ENCODE peak calls at places on chromosomes 16 and 17, in seven cellular contexts. One of them, this sample, is unnamed.

GRCh38 chr16:1793578-1794220 is at the start of gene IGFALS:
- DNase-seq in tibial nerve: no peak
- DNase-seq in progenitor cell of endocrine pancreas: peak
- DNase-seq in endothelial cell: no peak
- DNase-seq in AG10803: no peak
- DNase-seq in left lung: peak
- DNase-seq in heart right ventricle: no peak
- DNase-seq in this sample: no peak

GRCh38 chr17:49705254-49705653 is 2.5 kb downstream of the SLC35B1 start:
- DNase-seq in tibial nerve: no peak
- DNase-seq in progenitor cell of endocrine pancreas: no peak
- DNase-seq in endothelial cell: no peak
- DNase-seq in AG10803: no peak
- DNase-seq in left lung: no peak
- DNase-seq in heart right ventricle: no peak
- DNase-seq in this sample: no peak

GRCh38 chr17:47810200-47810821 is 11.3 kb downstream of the OSBPL7 start:
- DNase-seq in tibial nerve: no peak
- DNase-seq in progenitor cell of endocrine pancreas: peak
- DNase-seq in endothelial cell: no peak
- DNase-seq in AG10803: peak
- DNase-seq in left lung: peak
- DNase-seq in heart right ventricle: no peak
- DNase-seq in this sample: peak

GRCh38 chr16:89615176-89615575 is 1.7 kb downstream of the DPEP1 start:
- DNase-seq in tibial nerve: no peak
- DNase-seq in progenitor cell of endocrine pancreas: no peak
- DNase-seq in endothelial cell: no peak
- DNase-seq in AG10803: no peak
- DNase-seq in left lung: no peak
- DNase-seq in heart right ventricle: no peak
- DNase-seq in this sample: no peak

GRCh38 chr17:73986641-73987177 is 216.8 kb upstream of the RPL38 start:
- DNase-seq in tibial nerve: no peak
- DNase-seq in progenitor cell of endocrine pancreas: no peak
- DNase-seq in endothelial cell: no peak
- DNase-seq in AG10803: no peak
- DNase-seq in left lung: no peak
- DNase-seq in heart right ventricle: no peak
- DNase-seq in this sample: no peak

GRCh38 chr16:88681709-88682451 is 4.4 kb downstream of the SNAI3 start:
- DNase-seq in tibial nerve: peak
- DNase-seq in progenitor cell of endocrine pancreas: no peak
- DNase-seq in endothelial cell: no peak
- DNase-seq in AG10803: no peak
- DNase-seq in left lung: peak
- DNase-seq in heart right ventricle: peak
- DNase-seq in this sample: no peak

GRCh38 chr17:64036198-64036922 is 15.9 kb upstream of the ICAM2 start:
- DNase-seq in tibial nerve: no peak
- DNase-seq in progenitor cell of endocrine pancreas: no peak
- DNase-seq in endothelial cell: no peak
- DNase-seq in AG10803: no peak
- DNase-seq in left lung: no peak
- DNase-seq in heart right ventricle: no peak
- DNase-seq in this sample: no peak

GRCh38 chr17:3665834-3666233 is 2.5 kb downstream of the TAX1BP3 start:
- DNase-seq in tibial nerve: no peak
- DNase-seq in progenitor cell of endocrine pancreas: no peak
- DNase-seq in endothelial cell: no peak
- DNase-seq in AG10803: no peak
- DNase-seq in left lung: no peak
- DNase-seq in heart right ventricle: no peak
- DNase-seq in this sample: no peak

GRCh38 chr17:63278731-63279442 is 167.2 kb downstream of the CYB561 start:
- DNase-seq in tibial nerve: no peak
- DNase-seq in progenitor cell of endocrine pancreas: no peak
- DNase-seq in endothelial cell: no peak
- DNase-seq in AG10803: no peak
- DNase-seq in left lung: no peak
- DNase-seq in heart right ventricle: no peak
- DNase-seq in this sample: no peak

GRCh38 chr17:75570772-75571171 is 16.8 kb upstream of the MYO15B start:
- DNase-seq in tibial nerve: no peak
- DNase-seq in progenitor cell of endocrine pancreas: no peak
- DNase-seq in endothelial cell: no peak
- DNase-seq in AG10803: no peak
- DNase-seq in left lung: no peak
- DNase-seq in heart right ventricle: no peak
- DNase-seq in this sample: no peak

GRCh38 chr17:79230576-79230975 is 156.0 kb downstream of the ENGASE start:
- DNase-seq in tibial nerve: no peak
- DNase-seq in progenitor cell of endocrine pancreas: no peak
- DNase-seq in endothelial cell: no peak
- DNase-seq in AG10803: no peak
- DNase-seq in left lung: no peak
- DNase-seq in heart right ventricle: no peak
- DNase-seq in this sample: no peak

GRCh38 chr17:19978206-19978802 is 676 bp upstream of the AKAP10 start:
- DNase-seq in tibial nerve: no peak
- DNase-seq in progenitor cell of endocrine pancreas: no peak
- DNase-seq in endothelial cell: no peak
- DNase-seq in AG10803: peak
- DNase-seq in left lung: peak
- DNase-seq in heart right ventricle: no peak
- DNase-seq in this sample: no peak

GRCh38 chr17:48530208-48530886 is 464 bp downstream of the HOXB1 start:
- DNase-seq in tibial nerve: no peak
- DNase-seq in progenitor cell of endocrine pancreas: no peak
- DNase-seq in endothelial cell: no peak
- DNase-seq in AG10803: no peak
- DNase-seq in left lung: no peak
- DNase-seq in heart right ventricle: no peak
- DNase-seq in this sample: no peak

GRCh38 chr17:27206447-27206846 is 87.5 kb upstream of the WSB1 start:
- DNase-seq in tibial nerve: no peak
- DNase-seq in progenitor cell of endocrine pancreas: no peak
- DNase-seq in endothelial cell: no peak
- DNase-seq in AG10803: no peak
- DNase-seq in left lung: no peak
- DNase-seq in heart right ventricle: no peak
- DNase-seq in this sample: no peak

GRCh38 chr16:69055003-69055402 is 50.5 kb upstream of the HAS3 start:
- DNase-seq in tibial nerve: no peak
- DNase-seq in progenitor cell of endocrine pancreas: no peak
- DNase-seq in endothelial cell: no peak
- DNase-seq in AG10803: no peak
- DNase-seq in left lung: no peak
- DNase-seq in heart right ventricle: no peak
- DNase-seq in this sample: no peak

GRCh38 chr16:28219283-28219682 is 7.5 kb upstream of the XPO6 start:
- DNase-seq in tibial nerve: no peak
- DNase-seq in progenitor cell of endocrine pancreas: no peak
- DNase-seq in endothelial cell: no peak
- DNase-seq in AG10803: no peak
- DNase-seq in left lung: no peak
- DNase-seq in heart right ventricle: no peak
- DNase-seq in this sample: no peak

GRCh38 chr16:54048994-54049929 is 237.3 kb downstream of the IRX3 start:
- DNase-seq in tibial nerve: no peak
- DNase-seq in progenitor cell of endocrine pancreas: no peak
- DNase-seq in endothelial cell: no peak
- DNase-seq in AG10803: no peak
- DNase-seq in left lung: no peak
- DNase-seq in heart right ventricle: no peak
- DNase-seq in this sample: no peak

GRCh38 chr17:71273451-71273850 is 847.4 kb upstream of the SOX9 start:
- DNase-seq in tibial nerve: no peak
- DNase-seq in progenitor cell of endocrine pancreas: no peak
- DNase-seq in endothelial cell: no peak
- DNase-seq in AG10803: peak
- DNase-seq in left lung: no peak
- DNase-seq in heart right ventricle: no peak
- DNase-seq in this sample: no peak
- TF ChIP-seq CTCF in tibial nerve: no peak
- TF ChIP-seq CTCF in progenitor cell of endocrine pancreas: no peak
- TF ChIP-seq CTCF in endothelial cell: no peak
- TF ChIP-seq CTCF in AG10803: no peak
- TF ChIP-seq CTCF in left lung: no peak
- TF ChIP-seq CTCF in heart right ventricle: no peak
- TF ChIP-seq CTCF in this sample: no peak

DNA sequence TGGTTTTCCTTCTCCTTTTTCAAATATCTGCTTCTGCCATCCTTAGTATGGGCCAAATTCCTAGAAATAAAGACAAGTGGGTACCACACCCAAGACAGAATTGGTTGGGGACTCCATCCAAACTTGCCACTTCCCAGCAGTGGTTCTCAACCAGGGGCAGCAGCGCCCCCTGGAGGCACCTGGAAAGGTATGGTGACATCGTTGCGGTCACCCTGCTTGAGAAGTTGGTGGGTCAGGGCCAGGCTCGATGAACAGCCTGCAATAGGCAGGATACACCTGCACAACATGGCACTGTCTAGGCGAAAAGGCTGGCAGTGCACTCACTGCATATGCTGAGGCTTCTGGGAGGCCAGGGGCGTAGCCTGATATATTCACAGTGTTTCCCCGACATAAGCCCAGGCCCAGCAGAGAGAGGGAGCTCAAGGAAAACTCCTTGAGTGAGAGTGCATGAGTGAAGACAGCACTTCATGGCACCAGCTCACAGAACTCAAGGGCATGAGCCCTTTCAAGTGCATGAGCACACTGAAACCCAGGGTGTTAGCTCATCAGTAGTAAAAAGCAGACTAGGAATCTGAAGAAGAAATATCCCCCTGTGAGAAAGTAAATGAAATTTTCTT is 57.7 kb downstream of the CMC2 start:
- DNase-seq in tibial nerve: peak
- DNase-seq in progenitor cell of endocrine pancreas: no peak
- DNase-seq in endothelial cell: peak
- DNase-seq in AG10803: peak
- DNase-seq in left lung: no peak
- DNase-seq in heart right ventricle: peak
- DNase-seq in this sample: no peak
- TF ChIP-seq CTCF in tibial nerve: peak
- TF ChIP-seq CTCF in progenitor cell of endocrine pancreas: peak
- TF ChIP-seq CTCF in endothelial cell: peak
- TF ChIP-seq CTCF in AG10803: peak
- TF ChIP-seq CTCF in left lung: no peak
- TF ChIP-seq CTCF in heart right ventricle: peak
- TF ChIP-seq CTCF in this sample: peak

DNA sequence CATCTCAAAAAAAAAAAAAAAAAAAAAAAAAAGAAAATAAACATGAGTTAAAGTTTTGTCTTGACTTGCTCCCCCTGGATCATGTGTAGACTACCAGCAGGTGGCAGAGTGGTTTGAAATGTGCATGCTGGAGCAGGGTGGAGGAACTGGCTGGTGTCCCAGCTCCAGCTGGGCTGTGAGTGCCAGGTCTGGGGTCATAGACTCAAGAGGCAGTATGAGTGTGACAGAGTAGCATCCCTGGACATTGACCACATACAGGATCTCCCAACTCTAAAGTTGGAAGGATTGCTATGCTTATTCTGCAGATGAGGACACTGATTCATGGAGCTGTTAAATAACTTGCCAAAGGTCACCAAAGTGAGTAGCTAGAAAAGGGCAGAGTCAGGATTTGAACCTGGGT is 198.0 kb upstream of the MPHOSPH6 start:
- DNase-seq in tibial nerve: no peak
- DNase-seq in progenitor cell of endocrine pancreas: no peak
- DNase-seq in endothelial cell: peak
- DNase-seq in AG10803: peak
- DNase-seq in left lung: no peak
- DNase-seq in heart right ventricle: peak
- DNase-seq in this sample: no peak
- TF ChIP-seq CTCF in tibial nerve: no peak
- TF ChIP-seq CTCF in progenitor cell of endocrine pancreas: peak
- TF ChIP-seq CTCF in endothelial cell: peak
- TF ChIP-seq CTCF in AG10803: peak
- TF ChIP-seq CTCF in left lung: no peak
- TF ChIP-seq CTCF in heart right ventricle: peak
- TF ChIP-seq CTCF in this sample: no peak

GRCh38 chr16:55948230-55948629 is 73.1 kb upstream of the CES5A start:
- DNase-seq in tibial nerve: no peak
- DNase-seq in progenitor cell of endocrine pancreas: no peak
- DNase-seq in endothelial cell: no peak
- DNase-seq in AG10803: no peak
- DNase-seq in left lung: no peak
- DNase-seq in heart right ventricle: no peak
- DNase-seq in this sample: no peak

GRCh38 chr16:55943257-55943656 is 68.1 kb upstream of the CES5A start:
- DNase-seq in tibial nerve: no peak
- DNase-seq in progenitor cell of endocrine pancreas: no peak
- DNase-seq in endothelial cell: no peak
- DNase-seq in AG10803: peak
- DNase-seq in left lung: no peak
- DNase-seq in heart right ventricle: no peak
- DNase-seq in this sample: no peak

GRCh38 chr16:55941552-55941951 is 66.4 kb upstream of the CES5A start:
- DNase-seq in tibial nerve: no peak
- DNase-seq in progenitor cell of endocrine pancreas: no peak
- DNase-seq in endothelial cell: no peak
- DNase-seq in AG10803: no peak
- DNase-seq in left lung: no peak
- DNase-seq in heart right ventricle: no peak
- DNase-seq in this sample: no peak

GRCh38 chr16:55942821-55943220 is 67.6 kb upstream of the CES5A start:
- DNase-seq in tibial nerve: no peak
- DNase-seq in progenitor cell of endocrine pancreas: no peak
- DNase-seq in endothelial cell: no peak
- DNase-seq in AG10803: no peak
- DNase-seq in left lung: no peak
- DNase-seq in heart right ventricle: no peak
- DNase-seq in this sample: no peak

GRCh38 chr16:55944377-55944802 is 69.2 kb upstream of the CES5A start:
- DNase-seq in tibial nerve: peak
- DNase-seq in progenitor cell of endocrine pancreas: peak
- DNase-seq in endothelial cell: peak
- DNase-seq in AG10803: peak
- DNase-seq in left lung: peak
- DNase-seq in heart right ventricle: peak
- DNase-seq in this sample: peak
- TF ChIP-seq CTCF in tibial nerve: peak
- TF ChIP-seq CTCF in progenitor cell of endocrine pancreas: peak
- TF ChIP-seq CTCF in endothelial cell: peak
- TF ChIP-seq CTCF in AG10803: peak
- TF ChIP-seq CTCF in left lung: peak
- TF ChIP-seq CTCF in heart right ventricle: peak
- TF ChIP-seq CTCF in this sample: peak

GRCh38 chr16:31079342-31079944 is 5.2 kb downstream of the ZNF646 start:
- DNase-seq in tibial nerve: no peak
- DNase-seq in progenitor cell of endocrine pancreas: no peak
- DNase-seq in endothelial cell: no peak
- DNase-seq in AG10803: no peak
- DNase-seq in left lung: no peak
- DNase-seq in heart right ventricle: no peak
- DNase-seq in this sample: no peak
- TF ChIP-seq CTCF in tibial nerve: no peak
- TF ChIP-seq CTCF in progenitor cell of endocrine pancreas: no peak
- TF ChIP-seq CTCF in endothelial cell: no peak
- TF ChIP-seq CTCF in AG10803: no peak
- TF ChIP-seq CTCF in left lung: no peak
- TF ChIP-seq CTCF in heart right ventricle: no peak
- TF ChIP-seq CTCF in this sample: no peak